ENCODE peak calls at places on chromosomes 16 and 17, in four cellular contexts. One of them, this sample, is unnamed.

GRCh38 chr17:1058423-1059130 is 61.6 kb downstream of the TIMM22 start:
- DNase-seq in GM23338: peak; percentile 74
- DNase-seq in AG09309: no peak
- DNase-seq in A549: peak; percentile 73
- DNase-seq in this sample: peak; percentile 95

GRCh38 chr16:73171901-73172619 is 124.1 kb upstream of the ZFHX3 start:
- DNase-seq in GM23338: no peak
- DNase-seq in AG09309: no peak
- DNase-seq in A549: no peak
- DNase-seq in this sample: peak; percentile 71

GRCh38 chr17:64534187-64534586 is 27.4 kb downstream of the CEP95 start:
- DNase-seq in GM23338: no peak
- DNase-seq in AG09309: no peak
- DNase-seq in A549: peak; percentile 25
- DNase-seq in this sample: no peak

GRCh38 chr17:39122982-39123381 is 28.5 kb downstream of the PLXDC1 start:
- DNase-seq in GM23338: no peak
- DNase-seq in AG09309: no peak
- DNase-seq in A549: no peak
- DNase-seq in this sample: no peak

GRCh38 chr17:40304464-40304863 is 4.5 kb upstream of the RARA start:
- DNase-seq in GM23338: no peak
- DNase-seq in AG09309: no peak
- DNase-seq in A549: no peak
- DNase-seq in this sample: no peak

GRCh38 chr16:89505204-89506112 is 2.7 kb upstream of the SPG7 start:
- DNase-seq in GM23338: no peak
- DNase-seq in AG09309: no peak
- DNase-seq in A549: peak; percentile 86
- DNase-seq in this sample: no peak

GRCh38 chr17:3571043-3571900 is 13.7 kb upstream of the TRPV3 start:
- DNase-seq in GM23338: no peak
- DNase-seq in AG09309: no peak
- DNase-seq in A549: no peak
- DNase-seq in this sample: peak; percentile 31

GRCh38 chr16:4344659-4345438 is 6.3 kb downstream of the PAM16 start:
- DNase-seq in GM23338: no peak
- DNase-seq in AG09309: no peak
- DNase-seq in A549: no peak
- DNase-seq in this sample: no peak

GRCh38 chr17:1629647-1630310 is 1.1 kb upstream of the SLC43A2 start:
- DNase-seq in GM23338: peak; percentile 85
- DNase-seq in AG09309: no peak
- DNase-seq in A549: peak; percentile 76
- DNase-seq in this sample: peak; percentile 94

GRCh38 chr17:56489980-56490379 is 103.5 kb upstream of the NOG start:
- DNase-seq in GM23338: no peak
- DNase-seq in AG09309: no peak
- DNase-seq in A549: no peak
- DNase-seq in this sample: no peak

GRCh38 chr16:4733747-4734062 is 366 bp downstream of the ANKS3 start:
- DNase-seq in GM23338: no peak
- DNase-seq in AG09309: no peak
- DNase-seq in A549: peak; percentile 40
- DNase-seq in this sample: no peak

GRCh38 chr16:56549744-56550385 is 15.0 kb upstream of the MT4 start:
- DNase-seq in GM23338: no peak
- DNase-seq in AG09309: no peak
- DNase-seq in A549: no peak
- DNase-seq in this sample: no peak

GRCh38 chr17:78174332-78174869 is 6.0 kb downstream of the SYNGR2 start:
- DNase-seq in GM23338: no peak
- DNase-seq in AG09309: no peak
- DNase-seq in A549: no peak
- DNase-seq in this sample: no peak

GRCh38 chr16:85360323-85361277 is 248.3 kb upstream of the CIBAR2 start:
- DNase-seq in GM23338: no peak
- DNase-seq in AG09309: no peak
- DNase-seq in A549: no peak
- DNase-seq in this sample: no peak

GRCh38 chr16:26263406-26263805 is 571.6 kb downstream of the HS3ST4 start:
- DNase-seq in GM23338: no peak
- DNase-seq in AG09309: no peak
- DNase-seq in A549: no peak
- DNase-seq in this sample: no peak

GRCh38 chr17:16939606-16940115 is 32.3 kb downstream of the TNFRSF13B start:
- DNase-seq in GM23338: no peak
- DNase-seq in AG09309: no peak
- DNase-seq in A549: no peak
- DNase-seq in this sample: no peak

GRCh38 chr16:82694239-82694874 is 67.6 kb downstream of the CDH13 start:
- DNase-seq in GM23338: no peak
- DNase-seq in AG09309: peak; percentile 86
- DNase-seq in A549: no peak
- DNase-seq in this sample: no peak

GRCh38 chr16:59355704-59356103 is 621.6 kb upstream of the GOT2 start:
- DNase-seq in GM23338: peak; percentile 37
- DNase-seq in AG09309: no peak
- DNase-seq in A549: no peak
- DNase-seq in this sample: no peak

GRCh38 chr16:66335704-66336329 is 30.7 kb upstream of the CDH5 start:
- DNase-seq in GM23338: no peak
- DNase-seq in AG09309: no peak
- DNase-seq in A549: no peak
- DNase-seq in this sample: no peak

GRCh38 chr17:63405741-63406261 is 40.3 kb downstream of the CYB561 start:
- DNase-seq in GM23338: peak; percentile 92
- DNase-seq in AG09309: peak; percentile 71
- DNase-seq in A549: peak; percentile 63
- DNase-seq in this sample: no peak

GRCh38 chr16:17396762-17397498 is 73.8 kb downstream of the XYLT1 start:
- DNase-seq in GM23338: no peak
- DNase-seq in AG09309: no peak
- DNase-seq in A549: no peak
- DNase-seq in this sample: no peak

GRCh38 chr16:69481901-69482341 is 57.5 kb downstream of the CYB5B start:
- DNase-seq in GM23338: peak; percentile 47
- DNase-seq in AG09309: no peak
- DNase-seq in A549: no peak
- DNase-seq in this sample: peak; percentile 67

GRCh38 chr17:59558039-59558438 is 7.4 kb upstream of the DHX40 start:
- DNase-seq in GM23338: no peak
- DNase-seq in AG09309: no peak
- DNase-seq in A549: no peak
- DNase-seq in this sample: no peak

GRCh38 chr16:14284371-14284770 is 213.3 kb downstream of the MRTFB start:
- DNase-seq in GM23338: peak; percentile 19
- DNase-seq in AG09309: no peak
- DNase-seq in A549: no peak
- DNase-seq in this sample: no peak

GRCh38 chr17:61768405-61768804 is 94.9 kb downstream of the BRIP1 start:
- DNase-seq in GM23338: no peak
- DNase-seq in AG09309: no peak
- DNase-seq in A549: no peak
- DNase-seq in this sample: no peak

GRCh38 chr16:49855280-49855821 is 561 bp downstream of the ZNF423 start:
- DNase-seq in GM23338: peak; percentile 87
- DNase-seq in AG09309: no peak
- DNase-seq in A549: peak; percentile 31
- DNase-seq in this sample: peak; percentile 95

GRCh38 chr16:52383071-52383470 is 163.9 kb downstream of the TOX3 start:
- DNase-seq in GM23338: no peak
- DNase-seq in AG09309: no peak
- DNase-seq in A549: no peak
- DNase-seq in this sample: no peak

GRCh38 chr17:63446981-63447687 is 1.0 kb upstream of the CYB561 start:
- DNase-seq in GM23338: peak; percentile 77
- DNase-seq in AG09309: no peak
- DNase-seq in A549: no peak
- DNase-seq in this sample: peak; percentile 90

GRCh38 chr17:76121932-76122383 is 18.4 kb upstream of the EXOC7 start:
- DNase-seq in GM23338: peak; percentile 72
- DNase-seq in AG09309: no peak
- DNase-seq in A549: no peak
- DNase-seq in this sample: no peak

GRCh38 chr16:30187971-30188561 is 4.7 kb downstream of the CORO1A start:
- DNase-seq in GM23338: peak; percentile 3
- DNase-seq in AG09309: no peak
- DNase-seq in A549: no peak
- DNase-seq in this sample: no peak

GRCh38 chr16:82236415-82236814 is 66.4 kb upstream of the MPHOSPH6 start:
- DNase-seq in GM23338: no peak
- DNase-seq in AG09309: no peak
- DNase-seq in A549: no peak
- DNase-seq in this sample: no peak

GRCh38 chr17:66038125-66038524 is 153.8 kb downstream of the CEP112 start:
- DNase-seq in GM23338: no peak
- DNase-seq in AG09309: no peak
- DNase-seq in A549: no peak
- DNase-seq in this sample: no peak

GRCh38 chr17:44307387-44308186 is 814 bp upstream of the RUNDC3A start:
- DNase-seq in GM23338: peak; percentile 82
- DNase-seq in AG09309: no peak
- DNase-seq in A549: peak; percentile 88
- DNase-seq in this sample: peak; percentile 95

GRCh38 chr17:44144966-44145739 is 3.4 kb downstream of the HROB start:
- DNase-seq in GM23338: no peak
- DNase-seq in AG09309: no peak
- DNase-seq in A549: no peak
- DNase-seq in this sample: peak; percentile 62

GRCh38 chr16:51155901-51156810 is 5.1 kb upstream of the SALL1 start:
- DNase-seq in GM23338: peak; percentile 67
- DNase-seq in AG09309: no peak
- DNase-seq in A549: no peak
- DNase-seq in this sample: peak; percentile 73

GRCh38 chr17:40416671-40417070 is 1.0 kb downstream of the TOP2A start:
- DNase-seq in GM23338: no peak
- DNase-seq in AG09309: no peak
- DNase-seq in A549: no peak
- DNase-seq in this sample: no peak

GRCh38 chr16:5024632-5025031 is 9.1 kb downstream of the NAGPA start:
- DNase-seq in GM23338: peak; percentile 48
- DNase-seq in AG09309: no peak
- DNase-seq in A549: peak; percentile 82
- DNase-seq in this sample: no peak

GRCh38 chr16:68470461-68471150 is 22.3 kb upstream of the SMPD3 start:
- DNase-seq in GM23338: no peak
- DNase-seq in AG09309: no peak
- DNase-seq in A549: no peak
- DNase-seq in this sample: peak; percentile 40

GRCh38 chr17:6101706-6102105 is 31.5 kb downstream of the WSCD1 start:
- DNase-seq in GM23338: peak; percentile 23
- DNase-seq in AG09309: no peak
- DNase-seq in A549: no peak
- DNase-seq in this sample: peak; percentile 85

GRCh38 chr16:26546573-26546972 is 520.2 kb upstream of the C16orf82 start:
- DNase-seq in GM23338: no peak
- DNase-seq in AG09309: no peak
- DNase-seq in A549: no peak
- DNase-seq in this sample: no peak

GRCh38 chr16:75062944-75063444 is 53.6 kb downstream of the LDHD start:
- DNase-seq in GM23338: no peak
- DNase-seq in AG09309: no peak
- DNase-seq in A549: no peak
- DNase-seq in this sample: no peak
- TF ChIP-seq CTCF in GM23338: peak; percentile 39
- TF ChIP-seq CTCF in AG09309: no peak
- TF ChIP-seq CTCF in A549: no peak
- TF ChIP-seq CTCF in this sample: peak; percentile 51

DNA sequence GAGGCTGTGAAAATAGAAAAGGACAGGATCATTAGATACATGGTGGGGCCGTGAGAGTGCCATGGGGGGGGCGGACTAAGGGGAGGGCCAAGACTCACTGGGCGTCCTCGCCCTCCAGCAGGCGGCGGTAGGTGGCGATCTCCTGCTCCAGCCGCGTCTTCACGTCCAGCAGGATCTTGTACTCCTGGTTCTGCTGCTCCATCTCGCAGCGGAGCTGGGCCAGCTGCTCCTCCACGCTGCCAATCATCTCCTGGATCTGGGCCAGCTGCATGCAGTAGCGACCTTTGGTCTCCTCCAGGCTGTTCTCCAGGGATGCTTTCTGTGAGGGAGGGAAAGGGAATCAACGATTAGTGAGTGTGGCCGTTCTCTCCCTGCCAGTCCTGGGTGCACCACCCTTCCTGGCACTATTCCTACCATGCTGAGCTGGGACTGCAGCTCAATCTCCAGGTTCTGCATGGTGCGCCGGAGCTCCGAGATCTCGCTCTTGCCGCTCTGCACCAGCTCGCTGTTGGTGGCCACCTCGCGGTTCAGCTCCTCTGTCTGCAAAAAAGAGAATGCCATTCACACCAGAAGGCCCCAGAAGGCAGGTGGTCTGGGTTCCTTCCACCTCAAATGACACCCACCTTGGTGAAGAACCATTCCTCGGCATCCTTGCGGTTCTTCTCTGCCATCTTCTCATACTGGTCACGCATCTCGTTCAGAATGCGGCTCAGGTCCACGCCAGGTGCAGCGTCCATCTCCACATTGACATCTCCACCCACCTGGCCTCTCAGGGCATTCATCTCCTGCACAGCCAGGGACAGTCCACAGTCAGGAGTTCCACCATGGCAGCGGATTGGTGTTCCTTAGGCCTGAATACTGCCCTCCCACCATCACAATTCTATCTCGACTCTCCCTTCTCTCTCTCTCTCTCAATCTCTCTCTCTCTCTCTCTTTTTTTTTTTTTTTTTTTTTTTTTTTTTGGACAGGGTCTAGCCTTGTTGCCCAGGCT is 3.3 kb downstream of the KRT14 start:
- DNase-seq in GM23338: no peak
- DNase-seq in AG09309: no peak
- DNase-seq in A549: no peak
- DNase-seq in this sample: no peak
- TF ChIP-seq CTCF in GM23338: peak; percentile 39
- TF ChIP-seq CTCF in AG09309: no peak
- TF ChIP-seq CTCF in A549: no peak
- TF ChIP-seq CTCF in this sample: peak; percentile 53

DNA sequence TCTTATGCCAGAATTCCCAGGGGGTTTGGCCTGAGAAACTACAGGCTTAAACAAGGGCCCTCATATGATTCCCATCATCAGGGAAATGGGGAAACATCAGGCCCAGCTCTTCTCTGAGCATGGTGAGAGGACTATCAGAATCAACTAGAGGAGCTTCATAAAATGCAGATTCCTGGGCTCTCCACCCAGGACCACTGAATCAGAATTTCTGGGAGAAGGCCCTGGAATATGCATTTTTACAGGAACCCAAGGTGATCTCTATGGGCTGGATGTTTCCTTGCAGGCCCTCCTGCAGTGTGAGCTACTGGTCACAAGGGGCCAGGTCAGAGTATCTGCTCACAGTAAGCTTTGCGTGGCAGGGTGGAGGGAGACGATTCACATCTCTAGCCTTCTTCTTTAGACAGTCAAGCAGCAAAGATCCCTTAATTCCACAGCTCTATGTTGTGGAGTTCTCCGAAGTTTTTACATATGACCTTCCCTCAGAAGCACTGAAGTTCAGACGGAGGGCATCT is 38.8 kb upstream of the HOXB13 start:
- DNase-seq in GM23338: peak; percentile 34
- DNase-seq in AG09309: no peak
- DNase-seq in A549: no peak
- DNase-seq in this sample: peak; percentile 61
- TF ChIP-seq CTCF in GM23338: no peak
- TF ChIP-seq CTCF in AG09309: no peak
- TF ChIP-seq CTCF in A549: no peak
- TF ChIP-seq CTCF in this sample: peak; percentile 47

GRCh38 chr17:73304971-73305786 is 6.6 kb downstream of the CDC42EP4 start:
- DNase-seq in GM23338: peak; percentile 68
- DNase-seq in AG09309: no peak
- DNase-seq in A549: peak; percentile 71
- DNase-seq in this sample: peak; percentile 93
- TF ChIP-seq CTCF in GM23338: peak; percentile 55
- TF ChIP-seq CTCF in AG09309: peak; percentile 46
- TF ChIP-seq CTCF in A549: peak; percentile 24
- TF ChIP-seq CTCF in this sample: peak; percentile 69

This sample was measured in endodermal cell.